ENCODE peak calls at places on chromosomes 3 and 15, in six cellular contexts. W is uterus, V is tibial nerve, A is heart left ventricle, H is Peyer's patch, I is GM12892. M is an unnamed sample.
A peak's percentile ranks its signal among the peaks of the same experiment; 100 is the strongest.

GRCh38 chr3:150737874-150738679 is 24.9 kb downstream of the SIAH2 start:
- DNase-seq in W (no peak), V (no peak), A (no peak), H (peak; percentile 67), I (no peak), M (peak; percentile 92)

GRCh38 chr3:52670621-52671521 is 14.8 kb downstream of the PBRM1 start:
- DNase-seq in W (no peak), V (no peak), A (no peak), H (no peak), I (no peak), M (peak; percentile 68)

GRCh38 chr15:31147456-31147855 is 45.9 kb upstream of the TRPM1 start:
- DNase-seq in W (no peak), V (no peak), A (no peak), H (peak; percentile 26), I (no peak), M (no peak)

GRCh38 chr15:74179101-74179841 is 5.8 kb downstream of the ISLR start:
- DNase-seq in W (peak; percentile 91), V (peak; percentile 63), A (peak; percentile 90), H (peak; percentile 52), I (no peak), M (peak; percentile 94)

GRCh38 chr3:185744997-185745843 is 79.6 kb downstream of the IGF2BP2 start:
- DNase-seq in W (no peak), V (no peak), A (no peak), H (no peak), I (peak; percentile 19), M (no peak)

GRCh38 chr3:71369733-71370391 is 213.7 kb downstream of the FOXP1 start:
- DNase-seq in W (no peak), V (no peak), A (no peak), H (no peak), I (no peak), M (no peak)

GRCh38 chr3:9142346-9142745 is 107.1 kb downstream of the SRGAP3 start:
- DNase-seq in W (no peak), V (no peak), A (no peak), H (no peak), I (no peak), M (no peak)

GRCh38 chr15:25810631-25811077 is 52.5 kb downstream of the ATP10A start:
- DNase-seq in W (no peak), V (no peak), A (no peak), H (no peak), I (no peak), M (no peak)

GRCh38 chr15:98160236-98160635 is 199.7 kb downstream of the ARRDC4 start:
- DNase-seq in W (no peak), V (no peak), A (no peak), H (peak; percentile 49), I (no peak), M (no peak)

GRCh38 chr3:113132571-113132996 is 78.8 kb upstream of the BOC start:
- DNase-seq in W (no peak), V (no peak), A (no peak), H (no peak), I (no peak), M (no peak)

GRCh38 chr15:75921732-75922703 is 18.3 kb downstream of the FBXO22 start:
- DNase-seq in W (peak; percentile 17), V (peak; percentile 21), A (peak; percentile 34), H (peak; percentile 72), I (no peak), M (peak; percentile 84)

GRCh38 chr3:15286022-15286421 is 46.4 kb downstream of the SH3BP5 start:
- DNase-seq in W (no peak), V (no peak), A (peak; percentile 16), H (no peak), I (no peak), M (no peak)

GRCh38 chr15:55799287-55800212 is 56.6 kb upstream of the PRTG start:
- DNase-seq in W (no peak), V (no peak), A (no peak), H (no peak), I (peak; percentile 15), M (peak; percentile 48)

GRCh38 chr3:195583831-195584542 is at the start of gene APOD:
- DNase-seq in W (peak; percentile 54), V (peak; percentile 88), A (peak; percentile 67), H (peak; percentile 52), I (no peak), M (no peak)

GRCh38 chr3:177195941-177196472 is 1.3 kb downstream of the TBL1XR1 start:
- DNase-seq in W (no peak), V (no peak), A (no peak), H (no peak), I (no peak), M (no peak)

GRCh38 chr3:99808163-99808794 is 9.4 kb upstream of the CMSS1 start:
- DNase-seq in W (no peak), V (no peak), A (no peak), H (peak; percentile 75), I (no peak), M (peak; percentile 70)

GRCh38 chr15:29382862-29383261 is 113.2 kb upstream of the NSMCE3 start:
- DNase-seq in W (no peak), V (no peak), A (no peak), H (no peak), I (no peak), M (no peak)

GRCh38 chr3:196127308-196128040 is 45.6 kb upstream of the TFRC start:
- DNase-seq in W (no peak), V (no peak), A (no peak), H (no peak), I (no peak), M (no peak)

GRCh38 chr3:32460031-32460749 is 42.5 kb downstream of the CMTM6 start:
- DNase-seq in W (no peak), V (no peak), A (no peak), H (peak; percentile 86), I (peak; percentile 51), M (no peak)

GRCh38 chr3:104907507-104907906 is 459.2 kb upstream of the ALCAM start:
- DNase-seq in W (no peak), V (no peak), A (no peak), H (no peak), I (no peak), M (no peak)

DNA sequence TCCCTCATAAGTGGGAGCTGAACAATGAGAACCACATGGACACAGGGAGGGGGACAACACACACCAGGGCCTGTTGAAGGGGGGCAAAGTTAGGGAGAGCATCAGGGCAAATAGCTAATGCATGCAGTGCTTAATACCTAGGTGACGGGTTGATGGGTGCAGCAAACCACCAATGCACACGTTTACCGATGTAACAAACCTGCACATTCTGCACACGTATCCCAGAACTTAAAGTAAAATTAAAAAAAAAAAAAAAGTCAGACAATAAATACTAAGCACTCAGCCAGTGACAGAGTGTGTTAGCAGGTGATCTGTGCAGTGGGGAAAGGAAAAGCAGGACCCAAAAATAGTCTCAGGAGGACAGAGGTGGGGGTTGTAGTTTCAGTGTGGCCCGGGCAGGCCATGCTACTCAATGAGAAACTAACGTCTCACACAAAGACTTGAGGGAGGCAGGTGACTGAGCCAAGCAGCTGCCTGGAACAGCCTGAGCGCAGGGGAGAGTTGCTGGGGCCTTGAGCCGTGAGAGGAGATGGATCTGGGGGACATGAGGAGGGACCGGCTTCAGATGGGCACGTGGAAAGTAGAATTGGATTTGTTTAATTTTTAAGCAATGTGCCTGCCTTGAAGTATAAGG is 18.4 kb downstream of the ANKDD1A start:
- DNase-seq in W (peak; percentile 7), V (no peak), A (no peak), H (no peak), I (peak; percentile 63), M (no peak)
- TF ChIP-seq POLR2A in W (no peak), V (no peak), A (no peak), H (no peak), I (no peak), M (no peak)

GRCh38 chr3:145983101-145983500 is 177.9 kb downstream of the PLOD2 start:
- DNase-seq in W (no peak), V (no peak), A (no peak), H (no peak), I (no peak), M (no peak)

DNA sequence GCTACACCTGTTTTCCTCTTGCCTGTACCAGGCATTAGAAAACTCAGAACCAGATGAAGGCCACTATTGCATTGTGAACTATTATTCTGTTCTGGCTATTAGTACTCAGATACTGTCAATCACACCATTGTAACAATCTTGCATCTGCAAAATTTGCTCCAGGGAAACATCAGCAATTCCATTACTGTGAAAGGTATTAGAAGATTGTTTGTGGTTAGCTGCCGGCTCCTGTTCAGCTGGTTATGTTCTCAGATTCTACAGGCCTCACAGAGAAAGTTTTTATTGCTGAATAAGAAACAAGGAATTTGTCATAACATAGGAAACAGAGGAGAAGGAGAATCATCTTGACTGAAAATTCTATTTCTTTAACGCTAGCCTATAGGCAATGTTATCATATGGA is 179.9 kb downstream of the PLOD2 start:
- DNase-seq in W (no peak), V (no peak), A (no peak), H (no peak), I (no peak), M (no peak)
- TF ChIP-seq POLR2A in W (no peak), V (no peak), A (no peak), H (no peak), I (no peak), M (no peak)

GRCh38 chr15:101723874-101724674 is at the start of gene TARS3:
- DNase-seq in W (peak; percentile 94), V (peak; percentile 96), A (peak; percentile 97), H (peak; percentile 99), I (peak; percentile 79), M (peak; percentile 96)

GRCh38 chr15:101727186-101727585 is 2.9 kb upstream of the TARS3 start:
- DNase-seq in W (no peak), V (no peak), A (no peak), H (no peak), I (no peak), M (no peak)

GRCh38 chr15:101725073-101725472 is 800 bp upstream of the TARS3 start:
- DNase-seq in W (no peak), V (no peak), A (no peak), H (no peak), I (no peak), M (no peak)

GRCh38 chr15:101724675-101725005 is 367 bp upstream of the TARS3 start:
- DNase-seq in W (no peak), V (no peak), A (no peak), H (no peak), I (no peak), M (no peak)

GRCh38 chr15:101723161-101723873 is 956 bp downstream of the TARS3 start:
- DNase-seq in W (no peak), V (no peak), A (no peak), H (peak; percentile 90), I (no peak), M (no peak)
- TF ChIP-seq POLR2A in W (no peak), V (no peak), A (no peak), H (no peak), I (no peak), M (peak; percentile 23)

DNA sequence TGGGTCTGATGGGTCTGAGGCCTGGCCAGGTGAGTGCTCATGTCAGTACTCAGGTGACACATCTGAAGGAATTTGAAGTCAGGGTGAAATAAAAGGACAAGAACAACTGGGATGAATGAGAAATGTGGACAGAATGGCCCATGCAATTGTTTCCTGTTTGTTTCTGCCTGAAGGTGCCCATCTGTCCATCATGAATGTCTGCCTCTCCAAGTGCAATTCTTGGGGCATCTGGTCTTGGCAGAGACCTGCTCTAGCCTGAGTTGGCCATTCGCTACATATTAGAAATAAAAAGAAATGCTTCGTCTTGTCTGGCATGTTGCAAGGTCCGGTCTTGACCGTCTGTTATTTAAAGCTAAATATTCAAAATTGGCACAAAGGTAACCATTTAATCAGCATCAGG is 142.0 kb upstream of the AGBL1 start:
- DNase-seq in W (no peak), V (no peak), A (no peak), H (no peak), I (no peak), M (no peak)
- TF ChIP-seq POLR2A in W (no peak), V (no peak), A (no peak), H (no peak), I (no peak), M (no peak)

M was measured in adrenal gland.